ENCODE peak calls at places on chromosome 16, in four cellular contexts. J is K562, M is SK-N-SH, S is HepG2. W is an unnamed sample.
A peak's percentile ranks its signal among the peaks of the same experiment; 100 is the strongest.

GRCh38 chr16:10493276-10493675 is 87.1 kb downstream of the EMP2 start:
- DNase-seq in J (no peak), M (no peak), S (no peak), W (no peak)

GRCh38 chr16:4056161-4057105 is 59.8 kb downstream of the ADCY9 start:
- DNase-seq in J (no peak), M (no peak), S (no peak), W (no peak)

GRCh38 chr16:11474617-11475291 is 112.0 kb downstream of the LITAF start:
- DNase-seq in J (no peak), M (no peak), S (peak; percentile 69), W (no peak)

GRCh38 chr16:3121843-3122467 is 9.6 kb downstream of the ZNF205 start:
- DNase-seq in J (no peak), M (no peak), S (no peak), W (no peak)

GRCh38 chr16:84543931-84544776 is 39.7 kb upstream of the MEAK7 start:
- DNase-seq in J (no peak), M (no peak), S (no peak), W (no peak)

GRCh38 chr16:29182501-29182900 is 197.6 kb downstream of the LAT start:
- DNase-seq in J (no peak), M (no peak), S (no peak), W (no peak)

GRCh38 chr16:5186381-5186903 is 88.8 kb upstream of the EEF2KMT start:
- DNase-seq in J (no peak), M (no peak), S (no peak), W (no peak)

GRCh38 chr16:16036359-16036792 is 87.0 kb downstream of the ABCC1 start:
- DNase-seq in J (no peak), M (no peak), S (no peak), W (no peak)

GRCh38 chr16:73232555-73233422 is 184.9 kb upstream of the ZFHX3 start:
- DNase-seq in J (no peak), M (peak; percentile 39), S (peak; percentile 74), W (no peak)

GRCh38 chr16:7398536-7398935 is 65.9 kb downstream of the RBFOX1 start:
- DNase-seq in J (no peak), M (no peak), S (no peak), W (no peak)

GRCh38 chr16:14140916-14141315 is 69.8 kb downstream of the MRTFB start:
- DNase-seq in J (no peak), M (no peak), S (no peak), W (no peak)

DNA sequence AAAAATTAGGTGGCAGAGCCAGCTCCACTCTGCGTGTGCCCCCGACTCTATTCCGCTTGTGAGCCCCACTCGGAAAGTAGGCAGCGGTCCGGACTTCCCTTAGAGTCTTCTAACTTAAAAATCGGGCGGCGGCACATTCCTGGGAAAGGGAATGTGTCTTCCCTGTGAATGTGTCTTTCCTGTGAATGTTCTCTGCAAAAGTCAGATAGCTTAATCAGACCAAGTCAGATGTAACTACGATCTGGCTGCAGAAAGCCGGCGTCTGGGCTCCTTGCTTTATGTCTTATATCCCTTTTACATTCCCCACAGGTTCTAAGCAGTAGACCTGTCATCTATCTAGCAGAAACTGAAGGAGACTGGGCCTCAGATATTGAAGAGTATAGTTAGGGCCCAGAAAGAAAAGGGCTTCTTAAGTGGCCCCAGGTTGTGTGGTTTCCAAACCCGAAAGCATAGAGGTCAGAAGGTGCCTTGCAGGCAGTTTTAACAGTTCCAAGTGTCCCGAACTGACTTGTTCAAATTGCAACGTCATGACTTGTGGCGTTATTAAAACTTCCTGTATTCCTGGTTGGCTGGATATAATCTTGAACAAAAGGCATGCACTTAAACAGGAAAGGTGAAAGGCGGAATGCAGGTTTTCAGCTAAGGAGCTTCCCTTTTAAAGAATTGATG is 601 bp downstream of the PHKB start:
- DNase-seq in J (peak; percentile 55), M (peak; percentile 17), S (peak; percentile 68), W (no peak)
- TF ChIP-seq USF2 in J (no peak), M (no peak), S (no peak), W (no peak)

GRCh38 chr16:54055191-54055590 is 231.4 kb downstream of the IRX3 start:
- DNase-seq in J (no peak), M (no peak), S (no peak), W (no peak)

GRCh38 chr16:54054237-54054780 is 232.3 kb downstream of the IRX3 start:
- DNase-seq in J (no peak), M (no peak), S (no peak), W (no peak)

GRCh38 chr16:54050281-54051210 is 236.0 kb downstream of the IRX3 start:
- DNase-seq in J (no peak), M (no peak), S (no peak), W (no peak)

GRCh38 chr16:54051821-54052220 is 234.8 kb downstream of the IRX3 start:
- DNase-seq in J (no peak), M (no peak), S (no peak), W (no peak)

GRCh38 chr16:54052271-54052670 is 234.3 kb downstream of the IRX3 start:
- DNase-seq in J (no peak), M (no peak), S (no peak), W (no peak)
- TF ChIP-seq JUND in J (no peak), M (no peak), S (no peak), W (no peak)

GRCh38 chr16:70475054-70475871 is 20.9 kb downstream of the FCSK start:
- DNase-seq in J (no peak), M (no peak), S (no peak), W (no peak)
- TF ChIP-seq USF2 in J (no peak), M (no peak), S (no peak), W (no peak)

DNA sequence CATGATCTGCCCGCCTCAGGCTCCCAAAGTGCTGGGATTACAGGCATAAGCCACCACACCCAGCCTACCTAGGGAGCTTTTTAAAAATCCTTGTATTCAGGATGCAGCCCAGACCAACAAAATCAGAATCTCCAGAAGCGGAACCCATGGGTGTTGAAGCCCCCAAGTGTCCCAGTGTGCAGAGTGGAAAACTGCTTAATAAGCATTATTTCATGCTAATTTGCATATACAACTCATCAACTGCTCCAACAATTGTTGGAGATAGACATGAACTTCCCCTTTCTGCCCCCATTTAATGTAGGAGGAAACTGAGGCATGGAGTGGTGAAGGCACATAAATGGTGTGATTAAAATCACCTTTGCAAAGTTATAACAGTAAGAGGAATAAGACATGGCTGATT is 84.3 kb upstream of the C16orf82 start:
- DNase-seq in J (no peak), M (no peak), S (no peak), W (no peak)
- TF ChIP-seq JUND in J (no peak), M (no peak), S (no peak), W (no peak)

DNA sequence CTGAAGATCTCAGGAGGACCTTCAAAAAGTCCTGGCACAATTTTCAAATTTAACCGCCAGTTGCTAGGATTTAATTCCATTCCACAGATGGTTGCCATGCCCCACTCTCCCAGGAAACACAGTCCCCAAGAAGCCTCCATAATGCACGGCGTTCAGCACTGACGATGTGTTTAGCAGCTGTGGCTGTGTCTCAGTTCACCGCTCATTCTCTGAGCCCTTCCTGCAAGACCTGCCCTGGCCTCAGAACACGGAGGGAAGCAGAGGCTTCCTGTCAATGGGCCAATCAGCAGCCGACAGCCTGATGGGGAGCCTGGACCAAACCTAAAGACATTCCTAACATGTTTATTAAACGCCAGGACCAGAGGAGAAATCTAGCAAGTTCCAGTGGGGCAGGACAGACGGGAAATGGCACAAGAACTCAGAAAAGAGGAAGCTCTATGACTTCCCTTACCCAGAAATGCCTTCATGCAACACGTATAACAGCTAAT is 4.9 kb downstream of the MYLK3 start:
- DNase-seq in J (peak; percentile 85), M (peak; percentile 25), S (peak; percentile 33), W (no peak)
- TF ChIP-seq USF2 in J (no peak), M (no peak), S (no peak), W (no peak)

GRCh38 chr16:47034455-47034854 is 61.0 kb upstream of the DNAJA2 start:
- DNase-seq in J (no peak), M (no peak), S (no peak), W (no peak)

GRCh38 chr16:47036201-47036600 is 62.7 kb upstream of the DNAJA2 start:
- DNase-seq in J (no peak), M (no peak), S (no peak), W (no peak)

GRCh38 chr16:47037746-47038458 is 64.4 kb upstream of the DNAJA2 start:
- DNase-seq in J (peak; percentile 96), M (peak; percentile 98), S (peak; percentile 61), W (peak; percentile 40)

GRCh38 chr16:47035436-47035835 is 62.0 kb upstream of the DNAJA2 start:
- DNase-seq in J (no peak), M (no peak), S (no peak), W (no peak)

DNA sequence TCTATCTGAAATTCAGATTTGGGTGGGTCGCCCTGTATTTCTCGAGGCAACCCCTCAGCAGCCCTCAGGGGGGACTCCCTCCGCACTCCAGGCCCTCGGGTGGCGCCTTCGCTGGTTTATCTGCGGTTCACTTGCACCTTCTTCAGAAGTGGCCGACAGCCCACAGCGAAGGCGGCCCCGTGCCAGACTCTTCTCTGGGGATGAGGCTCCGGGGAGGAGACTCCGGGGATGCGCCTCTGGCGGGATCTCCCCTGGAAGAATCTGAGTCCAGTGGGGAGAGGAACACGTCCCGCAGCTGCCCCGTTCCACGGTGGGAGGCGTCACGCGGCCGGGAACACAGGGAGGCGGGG is 63.9 kb upstream of the DNAJA2 start:
- DNase-seq in J (peak; percentile 53), M (no peak), S (no peak), W (no peak)
- TF ChIP-seq JUND in J (no peak), M (no peak), S (no peak), W (no peak)

W was measured in GM12878.